ENCODE peak calls at places on chromosome 5, in ten cellular contexts. One of them, this sample, is unnamed.

GRCh38 chr5:161847896-161848510 is at the start of gene GABRA1:
- DNase-seq in OCI-LY7: no peak
- DNase-seq in dorsolateral prefrontal cortex: peak; percentile 51
- DNase-seq in lower leg skin: no peak
- DNase-seq in A549: no peak
- DNase-seq in gastrocnemius medialis: no peak
- DNase-seq in lower lobe of right lung: no peak
- DNase-seq in skeletal muscle cell: no peak
- DNase-seq in GM06990: no peak
- DNase-seq in Peyer's patch: no peak
- DNase-seq in this sample: no peak

GRCh38 chr5:74953961-74954720 is 88.0 kb upstream of the FAM169A start:
- DNase-seq in OCI-LY7: no peak
- DNase-seq in dorsolateral prefrontal cortex: no peak
- DNase-seq in lower leg skin: no peak
- DNase-seq in A549: no peak
- DNase-seq in gastrocnemius medialis: no peak
- DNase-seq in lower lobe of right lung: no peak
- DNase-seq in skeletal muscle cell: peak; percentile 7
- DNase-seq in GM06990: no peak
- DNase-seq in Peyer's patch: peak; percentile 68
- DNase-seq in this sample: no peak

GRCh38 chr5:5523066-5523505 is 100.6 kb downstream of the ICE1 start:
- DNase-seq in OCI-LY7: peak; percentile 8
- DNase-seq in dorsolateral prefrontal cortex: no peak
- DNase-seq in lower leg skin: no peak
- DNase-seq in A549: no peak
- DNase-seq in gastrocnemius medialis: no peak
- DNase-seq in lower lobe of right lung: no peak
- DNase-seq in skeletal muscle cell: no peak
- DNase-seq in GM06990: no peak
- DNase-seq in Peyer's patch: no peak
- DNase-seq in this sample: no peak

GRCh38 chr5:12910611-12911010 is 1006.4 kb upstream of the CTNND2 start:
- DNase-seq in OCI-LY7: no peak
- DNase-seq in dorsolateral prefrontal cortex: no peak
- DNase-seq in lower leg skin: no peak
- DNase-seq in A549: no peak
- DNase-seq in gastrocnemius medialis: no peak
- DNase-seq in lower lobe of right lung: no peak
- DNase-seq in skeletal muscle cell: no peak
- DNase-seq in GM06990: no peak
- DNase-seq in Peyer's patch: no peak
- DNase-seq in this sample: no peak

GRCh38 chr5:91146905-91147600 is 236.1 kb downstream of the ARRDC3 start:
- DNase-seq in OCI-LY7: no peak
- DNase-seq in dorsolateral prefrontal cortex: no peak
- DNase-seq in lower leg skin: no peak
- DNase-seq in A549: no peak
- DNase-seq in gastrocnemius medialis: no peak
- DNase-seq in lower lobe of right lung: peak; percentile 74
- DNase-seq in skeletal muscle cell: no peak
- DNase-seq in GM06990: no peak
- DNase-seq in Peyer's patch: no peak
- DNase-seq in this sample: no peak

GRCh38 chr5:107806705-107807104 is 136.0 kb upstream of the EFNA5 start:
- DNase-seq in OCI-LY7: no peak
- DNase-seq in dorsolateral prefrontal cortex: no peak
- DNase-seq in lower leg skin: no peak
- DNase-seq in A549: peak; percentile 46
- DNase-seq in gastrocnemius medialis: no peak
- DNase-seq in lower lobe of right lung: no peak
- DNase-seq in skeletal muscle cell: no peak
- DNase-seq in GM06990: no peak
- DNase-seq in Peyer's patch: no peak
- DNase-seq in this sample: no peak

GRCh38 chr5:31477516-31477915 is 54.4 kb downstream of the DROSHA start:
- DNase-seq in OCI-LY7: no peak
- DNase-seq in dorsolateral prefrontal cortex: no peak
- DNase-seq in lower leg skin: no peak
- DNase-seq in A549: no peak
- DNase-seq in gastrocnemius medialis: no peak
- DNase-seq in lower lobe of right lung: no peak
- DNase-seq in skeletal muscle cell: no peak
- DNase-seq in GM06990: no peak
- DNase-seq in Peyer's patch: no peak
- DNase-seq in this sample: no peak

GRCh38 chr5:177440211-177440989 is 6.2 kb upstream of the PRR7 start:
- DNase-seq in OCI-LY7: no peak
- DNase-seq in dorsolateral prefrontal cortex: no peak
- DNase-seq in lower leg skin: no peak
- DNase-seq in A549: no peak
- DNase-seq in gastrocnemius medialis: no peak
- DNase-seq in lower lobe of right lung: no peak
- DNase-seq in skeletal muscle cell: no peak
- DNase-seq in GM06990: no peak
- DNase-seq in Peyer's patch: no peak
- DNase-seq in this sample: no peak

GRCh38 chr5:167945542-167946384 is 345.7 kb upstream of the WWC1 start:
- DNase-seq in OCI-LY7: no peak
- DNase-seq in dorsolateral prefrontal cortex: no peak
- DNase-seq in lower leg skin: no peak
- DNase-seq in A549: no peak
- DNase-seq in gastrocnemius medialis: no peak
- DNase-seq in lower lobe of right lung: no peak
- DNase-seq in skeletal muscle cell: peak; percentile 97
- DNase-seq in GM06990: no peak
- DNase-seq in Peyer's patch: no peak
- DNase-seq in this sample: no peak

GRCh38 chr5:56638061-56638621 is 177.2 kb upstream of the MAP3K1 start:
- DNase-seq in OCI-LY7: no peak
- DNase-seq in dorsolateral prefrontal cortex: no peak
- DNase-seq in lower leg skin: no peak
- DNase-seq in A549: no peak
- DNase-seq in gastrocnemius medialis: no peak
- DNase-seq in lower lobe of right lung: no peak
- DNase-seq in skeletal muscle cell: no peak
- DNase-seq in GM06990: no peak
- DNase-seq in Peyer's patch: no peak
- DNase-seq in this sample: no peak

GRCh38 chr5:137561572-137561971 is 62.4 kb upstream of the SPOCK1 start:
- DNase-seq in OCI-LY7: no peak
- DNase-seq in dorsolateral prefrontal cortex: no peak
- DNase-seq in lower leg skin: no peak
- DNase-seq in A549: no peak
- DNase-seq in gastrocnemius medialis: no peak
- DNase-seq in lower lobe of right lung: no peak
- DNase-seq in skeletal muscle cell: no peak
- DNase-seq in GM06990: no peak
- DNase-seq in Peyer's patch: no peak
- DNase-seq in this sample: no peak

GRCh38 chr5:62732677-62733121 is 154.1 kb downstream of the LRRC70 start:
- DNase-seq in OCI-LY7: no peak
- DNase-seq in dorsolateral prefrontal cortex: no peak
- DNase-seq in lower leg skin: no peak
- DNase-seq in A549: no peak
- DNase-seq in gastrocnemius medialis: no peak
- DNase-seq in lower lobe of right lung: no peak
- DNase-seq in skeletal muscle cell: no peak
- DNase-seq in GM06990: no peak
- DNase-seq in Peyer's patch: no peak
- DNase-seq in this sample: no peak

GRCh38 chr5:159533197-159533596 is 202.9 kb upstream of the IL12B start:
- DNase-seq in OCI-LY7: no peak
- DNase-seq in dorsolateral prefrontal cortex: no peak
- DNase-seq in lower leg skin: no peak
- DNase-seq in A549: no peak
- DNase-seq in gastrocnemius medialis: no peak
- DNase-seq in lower lobe of right lung: no peak
- DNase-seq in skeletal muscle cell: no peak
- DNase-seq in GM06990: no peak
- DNase-seq in Peyer's patch: no peak
- DNase-seq in this sample: no peak

GRCh38 chr5:36724429-36725332 is 118.3 kb downstream of the SLC1A3 start:
- DNase-seq in OCI-LY7: peak; percentile 90
- DNase-seq in dorsolateral prefrontal cortex: no peak
- DNase-seq in lower leg skin: peak; percentile 86
- DNase-seq in A549: peak; percentile 25
- DNase-seq in gastrocnemius medialis: no peak
- DNase-seq in lower lobe of right lung: peak; percentile 84
- DNase-seq in skeletal muscle cell: no peak
- DNase-seq in GM06990: peak; percentile 82
- DNase-seq in Peyer's patch: peak; percentile 86
- DNase-seq in this sample: no peak

GRCh38 chr5:36730537-36731216 is 124.3 kb downstream of the SLC1A3 start:
- DNase-seq in OCI-LY7: no peak
- DNase-seq in dorsolateral prefrontal cortex: no peak
- DNase-seq in lower leg skin: no peak
- DNase-seq in A549: no peak
- DNase-seq in gastrocnemius medialis: no peak
- DNase-seq in lower lobe of right lung: no peak
- DNase-seq in skeletal muscle cell: no peak
- DNase-seq in GM06990: no peak
- DNase-seq in Peyer's patch: no peak
- DNase-seq in this sample: no peak

GRCh38 chr5:36726767-36727166 is 120.4 kb downstream of the SLC1A3 start:
- DNase-seq in OCI-LY7: no peak
- DNase-seq in dorsolateral prefrontal cortex: no peak
- DNase-seq in lower leg skin: no peak
- DNase-seq in A549: no peak
- DNase-seq in gastrocnemius medialis: no peak
- DNase-seq in lower lobe of right lung: no peak
- DNase-seq in skeletal muscle cell: no peak
- DNase-seq in GM06990: no peak
- DNase-seq in Peyer's patch: no peak
- DNase-seq in this sample: no peak

GRCh38 chr5:36726317-36726716 is 119.9 kb downstream of the SLC1A3 start:
- DNase-seq in OCI-LY7: no peak
- DNase-seq in dorsolateral prefrontal cortex: no peak
- DNase-seq in lower leg skin: no peak
- DNase-seq in A549: no peak
- DNase-seq in gastrocnemius medialis: no peak
- DNase-seq in lower lobe of right lung: no peak
- DNase-seq in skeletal muscle cell: no peak
- DNase-seq in GM06990: no peak
- DNase-seq in Peyer's patch: no peak
- DNase-seq in this sample: no peak

GRCh38 chr5:36728697-36729543 is 122.5 kb downstream of the SLC1A3 start:
- DNase-seq in OCI-LY7: peak; percentile 73
- DNase-seq in dorsolateral prefrontal cortex: no peak
- DNase-seq in lower leg skin: no peak
- DNase-seq in A549: peak; percentile 57
- DNase-seq in gastrocnemius medialis: no peak
- DNase-seq in lower lobe of right lung: no peak
- DNase-seq in skeletal muscle cell: no peak
- DNase-seq in GM06990: no peak
- DNase-seq in Peyer's patch: no peak
- DNase-seq in this sample: no peak
- H3K4me3 ChIP-seq in OCI-LY7: no peak overlapping the region
- H3K4me3 ChIP-seq in dorsolateral prefrontal cortex: peak overlapping the region; percentile 18
- H3K4me3 ChIP-seq in lower leg skin: no peak overlapping the region
- H3K4me3 ChIP-seq in A549: no peak overlapping the region
- H3K4me3 ChIP-seq in gastrocnemius medialis: no peak overlapping the region
- H3K4me3 ChIP-seq in lower lobe of right lung: no peak overlapping the region
- H3K4me3 ChIP-seq in skeletal muscle cell: no peak overlapping the region
- H3K4me3 ChIP-seq in GM06990: no peak overlapping the region
- H3K4me3 ChIP-seq in Peyer's patch: no peak overlapping the region
- H3K4me3 ChIP-seq in this sample: no peak overlapping the region

DNA sequence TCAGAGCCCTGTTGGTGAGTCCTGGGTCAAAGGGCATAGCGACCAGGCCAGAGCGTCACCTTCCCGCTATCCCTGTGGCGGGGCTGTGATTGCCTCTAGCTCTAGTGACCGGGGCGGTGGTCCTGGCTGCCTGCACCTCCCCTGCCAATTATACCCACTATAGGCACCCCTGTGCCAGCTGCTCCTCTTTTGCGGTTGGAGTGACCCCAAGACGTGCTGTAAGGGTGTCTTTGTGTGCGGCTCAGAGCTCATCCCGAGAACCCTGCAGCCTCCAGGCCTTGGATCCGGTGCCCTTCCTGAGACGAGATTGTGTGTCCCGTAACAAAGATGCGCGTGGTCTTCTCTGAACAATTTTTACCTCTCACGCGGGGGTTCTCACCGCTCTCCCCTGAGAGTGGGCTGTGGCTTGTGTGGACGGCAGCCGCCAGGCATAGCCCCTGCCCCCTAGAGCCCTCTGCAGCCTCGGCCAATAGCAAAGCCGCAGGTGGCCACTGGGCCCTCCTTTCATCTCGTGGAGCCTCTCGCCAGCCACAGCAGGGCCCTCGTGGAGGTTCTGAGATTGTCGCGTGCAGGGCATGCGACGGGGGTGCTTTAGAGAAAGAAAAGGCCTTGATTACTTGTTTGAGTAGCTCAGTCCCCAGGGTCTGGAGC is 10.5 kb downstream of the NKD2 start:
- DNase-seq in OCI-LY7: no peak
- DNase-seq in dorsolateral prefrontal cortex: no peak
- DNase-seq in lower leg skin: peak; percentile 81
- DNase-seq in A549: no peak
- DNase-seq in gastrocnemius medialis: no peak
- DNase-seq in lower lobe of right lung: peak; percentile 33
- DNase-seq in skeletal muscle cell: no peak
- DNase-seq in GM06990: no peak
- DNase-seq in Peyer's patch: no peak
- DNase-seq in this sample: no peak
- H3K4me3 ChIP-seq in OCI-LY7: no peak overlapping the region
- H3K4me3 ChIP-seq in dorsolateral prefrontal cortex: no peak overlapping the region
- H3K4me3 ChIP-seq in lower leg skin: no peak overlapping the region
- H3K4me3 ChIP-seq in A549: no peak overlapping the region
- H3K4me3 ChIP-seq in gastrocnemius medialis: no peak overlapping the region
- H3K4me3 ChIP-seq in lower lobe of right lung: no peak overlapping the region
- H3K4me3 ChIP-seq in skeletal muscle cell: no peak overlapping the region
- H3K4me3 ChIP-seq in GM06990: no peak overlapping the region
- H3K4me3 ChIP-seq in Peyer's patch: no peak overlapping the region
- H3K4me3 ChIP-seq in this sample: no peak overlapping the region

GRCh38 chr5:158514353-158514960 is 585.3 kb downstream of the EBF1 start:
- DNase-seq in OCI-LY7: no peak
- DNase-seq in dorsolateral prefrontal cortex: no peak
- DNase-seq in lower leg skin: no peak
- DNase-seq in A549: no peak
- DNase-seq in gastrocnemius medialis: no peak
- DNase-seq in lower lobe of right lung: no peak
- DNase-seq in skeletal muscle cell: peak; percentile 81
- DNase-seq in GM06990: no peak
- DNase-seq in Peyer's patch: no peak
- DNase-seq in this sample: no peak
- H3K4me3 ChIP-seq in OCI-LY7: no peak overlapping the region
- H3K4me3 ChIP-seq in dorsolateral prefrontal cortex: no peak overlapping the region
- H3K4me3 ChIP-seq in lower leg skin: no peak overlapping the region
- H3K4me3 ChIP-seq in A549: no peak overlapping the region
- H3K4me3 ChIP-seq in gastrocnemius medialis: no peak overlapping the region
- H3K4me3 ChIP-seq in lower lobe of right lung: no peak overlapping the region
- H3K4me3 ChIP-seq in skeletal muscle cell: no peak overlapping the region
- H3K4me3 ChIP-seq in GM06990: no peak overlapping the region
- H3K4me3 ChIP-seq in Peyer's patch: no peak overlapping the region
- H3K4me3 ChIP-seq in this sample: no peak overlapping the region

DNA sequence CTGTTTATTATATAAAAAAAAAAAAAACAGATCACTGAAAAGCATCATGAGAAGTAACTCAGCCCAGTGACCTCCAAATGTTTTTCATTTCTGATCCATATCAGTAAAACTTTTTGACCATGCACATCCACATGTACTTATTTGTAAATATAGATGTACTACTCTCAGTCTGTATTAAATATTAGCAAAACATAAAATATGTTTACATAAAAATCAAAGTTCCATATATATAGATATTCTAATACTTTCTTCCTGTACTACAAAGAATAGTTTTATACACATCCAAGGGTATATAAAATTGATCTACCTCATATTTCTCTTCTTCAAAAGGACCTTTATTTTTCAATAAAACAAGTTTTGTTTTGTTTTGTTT is 309.1 kb downstream of the RAB3C start:
- DNase-seq in OCI-LY7: no peak
- DNase-seq in dorsolateral prefrontal cortex: no peak
- DNase-seq in lower leg skin: no peak
- DNase-seq in A549: no peak
- DNase-seq in gastrocnemius medialis: no peak
- DNase-seq in lower lobe of right lung: no peak
- DNase-seq in skeletal muscle cell: no peak
- DNase-seq in GM06990: no peak
- DNase-seq in Peyer's patch: no peak
- DNase-seq in this sample: no peak
- H3K4me3 ChIP-seq in OCI-LY7: no peak overlapping the region
- H3K4me3 ChIP-seq in dorsolateral prefrontal cortex: no peak overlapping the region
- H3K4me3 ChIP-seq in lower leg skin: no peak overlapping the region
- H3K4me3 ChIP-seq in A549: no peak overlapping the region
- H3K4me3 ChIP-seq in gastrocnemius medialis: no peak overlapping the region
- H3K4me3 ChIP-seq in lower lobe of right lung: no peak overlapping the region
- H3K4me3 ChIP-seq in skeletal muscle cell: no peak overlapping the region
- H3K4me3 ChIP-seq in GM06990: no peak overlapping the region
- H3K4me3 ChIP-seq in Peyer's patch: no peak overlapping the region
- H3K4me3 ChIP-seq in this sample: no peak overlapping the region